ENCODE peak calls at places on chromosomes 13 and 19, in five cellular contexts. One of them, this sample, is unnamed.

GRCh38 chr19:44643605-44644390 is at the start of gene PVR:
- DNase-seq in ascending aorta: peak
- DNase-seq in heart right ventricle: peak
- DNase-seq in kidney epithelial cell: peak
- DNase-seq in A549: peak
- DNase-seq in this sample: peak

GRCh38 chr13:99281811-99282263 is 23.7 kb upstream of the GPR18 start:
- DNase-seq in heart right ventricle: peak
- DNase-seq in ascending aorta: peak
- DNase-seq in A549: no peak
- DNase-seq in kidney epithelial cell: no peak
- DNase-seq in this sample: peak

GRCh38 chr13:101323601-101324000 is 92.7 kb downstream of the NALCN start:
- DNase-seq in kidney epithelial cell: no peak
- DNase-seq in ascending aorta: no peak
- DNase-seq in A549: no peak
- DNase-seq in heart right ventricle: no peak
- DNase-seq in this sample: no peak

GRCh38 chr13:25432686-25433085 is 60.9 kb downstream of the ATP8A2 start:
- DNase-seq in kidney epithelial cell: no peak
- DNase-seq in A549: no peak
- DNase-seq in ascending aorta: no peak
- DNase-seq in heart right ventricle: no peak
- DNase-seq in this sample: peak

GRCh38 chr19:1265611-1266115 is 3.5 kb upstream of the CIRBP start:
- DNase-seq in heart right ventricle: peak
- DNase-seq in kidney epithelial cell: no peak
- DNase-seq in ascending aorta: peak
- DNase-seq in A549: peak
- DNase-seq in this sample: peak

GRCh38 chr19:8302357-8302691 is 5.8 kb downstream of the CD320 start:
- DNase-seq in ascending aorta: no peak
- DNase-seq in A549: no peak
- DNase-seq in heart right ventricle: peak
- DNase-seq in kidney epithelial cell: no peak
- DNase-seq in this sample: no peak

GRCh38 chr19:29664753-29665214 is 477 bp upstream of the PLEKHF1 start:
- DNase-seq in A549: no peak
- DNase-seq in heart right ventricle: no peak
- DNase-seq in ascending aorta: no peak
- DNase-seq in kidney epithelial cell: no peak
- DNase-seq in this sample: no peak

GRCh38 chr13:113545455-113545930 is 39.1 kb upstream of the TFDP1 start:
- DNase-seq in A549: no peak
- DNase-seq in kidney epithelial cell: no peak
- DNase-seq in heart right ventricle: no peak
- DNase-seq in ascending aorta: no peak
- DNase-seq in this sample: peak

GRCh38 chr19:55690769-55691545 is 15.9 kb downstream of the EPN1 start:
- DNase-seq in A549: no peak
- DNase-seq in kidney epithelial cell: no peak
- DNase-seq in heart right ventricle: no peak
- DNase-seq in ascending aorta: no peak
- DNase-seq in this sample: no peak

GRCh38 chr13:61094865-61095264 is 320.8 kb downstream of the PCDH20 start:
- DNase-seq in kidney epithelial cell: no peak
- DNase-seq in A549: no peak
- DNase-seq in ascending aorta: no peak
- DNase-seq in heart right ventricle: no peak
- DNase-seq in this sample: no peak

GRCh38 chr19:9796113-9796773 is 22.6 kb downstream of the FBXL12 start:
- DNase-seq in ascending aorta: peak
- DNase-seq in A549: peak
- DNase-seq in heart right ventricle: peak
- DNase-seq in kidney epithelial cell: peak
- DNase-seq in this sample: peak

GRCh38 chr13:24199016-24199415 is 38.5 kb downstream of the SPATA13 start:
- DNase-seq in kidney epithelial cell: no peak
- DNase-seq in A549: no peak
- DNase-seq in heart right ventricle: no peak
- DNase-seq in ascending aorta: no peak
- DNase-seq in this sample: peak

GRCh38 chr13:75908137-75908536 is 272.0 kb downstream of the LMO7 start:
- DNase-seq in heart right ventricle: peak
- DNase-seq in A549: no peak
- DNase-seq in ascending aorta: no peak
- DNase-seq in kidney epithelial cell: no peak
- DNase-seq in this sample: peak

GRCh38 chr13:105365831-105366230 is 1169.6 kb downstream of the EFNB2 start:
- DNase-seq in kidney epithelial cell: no peak
- DNase-seq in ascending aorta: no peak
- DNase-seq in A549: no peak
- DNase-seq in heart right ventricle: no peak
- DNase-seq in this sample: no peak

GRCh38 chr19:964761-965694 is 19.1 kb upstream of the WDR18 start:
- DNase-seq in heart right ventricle: no peak
- DNase-seq in ascending aorta: no peak
- DNase-seq in A549: no peak
- DNase-seq in kidney epithelial cell: no peak
- DNase-seq in this sample: no peak

GRCh38 chr19:18442941-18443340 is 5.0 kb upstream of the ISYNA1 start:
- DNase-seq in A549: no peak
- DNase-seq in ascending aorta: no peak
- DNase-seq in kidney epithelial cell: no peak
- DNase-seq in heart right ventricle: no peak
- DNase-seq in this sample: no peak

GRCh38 chr19:5829567-5830315 is 9.8 kb downstream of the FUT6 start:
- DNase-seq in kidney epithelial cell: no peak
- DNase-seq in A549: no peak
- DNase-seq in ascending aorta: no peak
- DNase-seq in heart right ventricle: no peak
- DNase-seq in this sample: no peak

GRCh38 chr13:36131931-36132297 is 732 bp upstream of the DCLK1 start:
- DNase-seq in A549: no peak
- DNase-seq in kidney epithelial cell: no peak
- DNase-seq in ascending aorta: peak
- DNase-seq in heart right ventricle: peak
- DNase-seq in this sample: peak

GRCh38 chr13:36129539-36129938 is 1.6 kb downstream of the DCLK1 start:
- DNase-seq in ascending aorta: no peak
- DNase-seq in A549: no peak
- DNase-seq in kidney epithelial cell: no peak
- DNase-seq in heart right ventricle: no peak
- DNase-seq in this sample: no peak

GRCh38 chr13:36131215-36131930 is at the start of gene DCLK1:
- DNase-seq in heart right ventricle: peak
- DNase-seq in A549: no peak
- DNase-seq in kidney epithelial cell: no peak
- DNase-seq in ascending aorta: no peak
- DNase-seq in this sample: no peak

GRCh38 chr13:36130542-36131214 is 504 bp downstream of the DCLK1 start:
- DNase-seq in ascending aorta: no peak
- DNase-seq in heart right ventricle: peak
- DNase-seq in kidney epithelial cell: no peak
- DNase-seq in A549: no peak
- DNase-seq in this sample: no peak

GRCh38 chr13:36130168-36130541 is 1.0 kb downstream of the DCLK1 start:
- DNase-seq in kidney epithelial cell: no peak
- DNase-seq in ascending aorta: no peak
- DNase-seq in A549: no peak
- DNase-seq in heart right ventricle: no peak
- DNase-seq in this sample: no peak
- H3K4me3 ChIP-seq in kidney epithelial cell: peak
- H3K4me3 ChIP-seq in ascending aorta: peak
- H3K4me3 ChIP-seq in A549: no peak
- H3K4me3 ChIP-seq in heart right ventricle: peak
- H3K4me3 ChIP-seq in this sample: peak

GRCh38 chr19:3801412-3802096 is 15.4 kb upstream of the MATK start:
- DNase-seq in A549: no peak
- DNase-seq in kidney epithelial cell: no peak
- DNase-seq in heart right ventricle: peak
- DNase-seq in ascending aorta: no peak
- DNase-seq in this sample: no peak
- TF ChIP-seq CTCF in A549: no peak
- TF ChIP-seq CTCF in kidney epithelial cell: no peak
- TF ChIP-seq CTCF in heart right ventricle: no peak
- TF ChIP-seq CTCF in ascending aorta: no peak
- TF ChIP-seq CTCF in this sample: peak

DNA sequence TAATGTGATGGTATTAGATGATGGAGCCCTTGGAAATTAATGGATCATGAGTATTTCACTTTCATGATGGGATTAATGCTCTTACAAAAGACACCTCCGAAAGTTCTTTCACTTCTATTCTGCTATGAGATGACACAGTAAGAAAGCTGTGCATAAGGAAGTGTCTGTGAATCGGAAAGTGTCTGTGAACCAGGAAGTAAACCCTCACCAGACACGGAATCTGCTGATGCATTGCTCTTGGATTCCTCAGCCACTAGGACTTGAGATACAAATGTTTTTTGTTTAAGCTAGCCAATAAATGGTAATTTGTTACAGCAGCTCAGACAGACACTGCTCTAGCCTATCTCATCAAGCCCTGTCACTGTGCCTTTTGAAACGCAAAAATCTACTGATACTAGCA is 440.4 kb upstream of the PRR20A start:
- DNase-seq in kidney epithelial cell: no peak
- DNase-seq in A549: no peak
- DNase-seq in ascending aorta: no peak
- DNase-seq in heart right ventricle: no peak
- DNase-seq in this sample: no peak
- H3K4me3 ChIP-seq in kidney epithelial cell: no peak
- H3K4me3 ChIP-seq in A549: no peak
- H3K4me3 ChIP-seq in ascending aorta: no peak
- H3K4me3 ChIP-seq in heart right ventricle: no peak
- H3K4me3 ChIP-seq in this sample: no peak

DNA sequence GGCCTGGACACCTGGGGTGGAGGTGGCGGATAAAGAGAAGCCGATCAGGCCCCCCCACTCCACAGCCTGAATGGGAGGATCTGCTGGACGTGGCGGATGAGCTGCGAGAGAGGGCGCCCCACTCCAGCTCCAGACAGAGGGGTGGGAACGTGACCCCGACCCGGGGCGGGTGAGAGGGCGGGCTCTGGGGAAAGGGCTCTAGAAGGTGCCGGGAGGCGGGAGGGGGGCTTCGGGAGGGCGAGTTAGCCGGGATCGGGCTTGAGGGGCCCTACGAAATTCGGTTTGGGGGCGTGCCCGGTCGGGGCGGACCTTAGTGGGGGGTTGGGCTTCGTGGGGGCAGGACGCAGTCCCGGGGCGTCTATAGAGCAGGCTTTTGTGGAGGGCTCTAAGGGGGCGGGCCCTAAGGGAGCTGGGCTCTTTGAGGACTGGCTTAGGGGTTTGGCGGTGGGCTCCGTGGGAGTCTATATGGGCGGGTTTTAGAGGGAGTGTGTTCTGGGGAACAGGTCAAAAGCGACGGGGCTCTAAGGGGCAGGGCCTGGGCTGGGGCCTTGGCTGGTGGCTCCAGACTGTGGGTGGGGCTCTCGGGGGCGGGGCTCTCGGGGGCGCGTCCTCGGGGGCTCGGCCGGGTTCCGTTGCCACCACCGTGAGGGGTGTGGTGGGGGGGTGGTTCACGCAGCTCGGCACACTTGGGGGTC is 4.1 kb upstream of the NANOS3 start:
- DNase-seq in kidney epithelial cell: no peak
- DNase-seq in heart right ventricle: peak
- DNase-seq in ascending aorta: no peak
- DNase-seq in A549: peak
- DNase-seq in this sample: peak
- TF ChIP-seq CTCF in kidney epithelial cell: peak
- TF ChIP-seq CTCF in heart right ventricle: no peak
- TF ChIP-seq CTCF in ascending aorta: peak
- TF ChIP-seq CTCF in A549: peak
- TF ChIP-seq CTCF in this sample: peak

GRCh38 chr13:43661321-43661720 is 125.5 kb downstream of the ENOX1 start:
- DNase-seq in heart right ventricle: no peak
- DNase-seq in kidney epithelial cell: no peak
- DNase-seq in A549: no peak
- DNase-seq in ascending aorta: no peak
- DNase-seq in this sample: no peak
- H3K4me3 ChIP-seq in heart right ventricle: no peak
- H3K4me3 ChIP-seq in kidney epithelial cell: no peak
- H3K4me3 ChIP-seq in A549: no peak
- H3K4me3 ChIP-seq in ascending aorta: no peak
- H3K4me3 ChIP-seq in this sample: no peak

DNA sequence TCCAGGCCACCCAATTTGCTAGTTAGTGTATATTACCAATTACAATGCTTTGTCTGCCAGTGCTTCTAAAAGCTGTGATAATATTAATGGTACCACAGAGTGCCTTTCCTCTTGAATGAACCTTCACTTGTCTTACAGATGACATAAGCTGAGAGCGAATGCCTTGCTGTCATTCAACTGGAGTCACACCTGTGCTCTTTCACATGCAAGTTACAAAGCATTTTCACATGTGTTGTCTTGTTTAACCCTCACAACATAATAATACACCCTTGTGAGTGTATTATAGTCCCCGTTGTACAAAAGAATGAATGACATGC is 239.8 kb upstream of the HTR2A start:
- DNase-seq in heart right ventricle: no peak
- DNase-seq in ascending aorta: no peak
- DNase-seq in A549: no peak
- DNase-seq in kidney epithelial cell: no peak
- DNase-seq in this sample: no peak
- TF ChIP-seq CTCF in heart right ventricle: no peak
- TF ChIP-seq CTCF in ascending aorta: no peak
- TF ChIP-seq CTCF in A549: no peak
- TF ChIP-seq CTCF in kidney epithelial cell: no peak
- TF ChIP-seq CTCF in this sample: no peak

DNA sequence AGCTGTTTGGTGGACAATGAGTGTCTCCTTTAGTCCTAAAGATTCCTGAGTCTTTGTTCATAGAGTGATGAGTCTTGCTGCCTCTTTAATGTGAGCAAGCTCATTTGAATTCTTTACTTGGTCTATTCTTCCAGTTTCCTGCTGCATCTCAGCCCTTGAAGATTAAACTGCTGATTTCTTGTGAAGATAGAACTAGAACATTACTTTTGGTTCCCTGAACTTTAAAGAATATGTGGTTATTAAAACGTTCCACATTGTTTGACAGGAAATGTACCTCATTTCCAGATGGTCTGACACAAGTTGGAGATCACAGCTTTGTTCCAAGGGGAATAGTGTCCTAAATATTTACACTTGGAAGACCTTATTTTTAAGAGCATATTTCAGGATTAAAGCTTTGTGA is 52.0 kb downstream of the SLAIN1 start:
- DNase-seq in heart right ventricle: no peak
- DNase-seq in kidney epithelial cell: no peak
- DNase-seq in A549: no peak
- DNase-seq in ascending aorta: no peak
- DNase-seq in this sample: no peak
- H3K4me3 ChIP-seq in heart right ventricle: no peak
- H3K4me3 ChIP-seq in kidney epithelial cell: no peak
- H3K4me3 ChIP-seq in A549: no peak
- H3K4me3 ChIP-seq in ascending aorta: no peak
- H3K4me3 ChIP-seq in this sample: no peak

This sample was measured in fibroblast of villous mesenchyme.